ENCODE peak calls at places on chromosome 12, in seven cellular contexts. Z is left ventricle myocardium inferior, O is AG04450, V is tibial nerve, F is sigmoid colon, E is tibial artery, P is A549. J is an unnamed sample.

GRCh38 chr12:103785243-103786031 is 55.6 kb downstream of the NT5DC3 start:
- DNase-seq in Z (no peak), O (no peak), V (no peak), F (peak), E (no peak), P (no peak), J (no peak)

GRCh38 chr12:26010293-26010821 is 51.9 kb downstream of the RASSF8 start:
- DNase-seq in Z (no peak), O (no peak), V (no peak), F (no peak), E (no peak), P (no peak), J (no peak)

GRCh38 chr12:103441437-103442186 is 54.2 kb downstream of the C12orf42 start:
- DNase-seq in Z (no peak), O (no peak), V (no peak), F (no peak), E (no peak), P (no peak), J (no peak)

GRCh38 chr12:34244608-34245007 is 222.3 kb downstream of the ALG10 start:
- DNase-seq in Z (no peak), O (no peak), V (no peak), F (no peak), E (no peak), P (no peak), J (no peak)

GRCh38 chr12:3607821-3608220 is 116.8 kb downstream of the PRMT8 start:
- DNase-seq in Z (no peak), O (no peak), V (no peak), F (no peak), E (no peak), P (no peak), J (no peak)

GRCh38 chr12:117363953-117364486 is 2.6 kb upstream of the NOS1 start:
- DNase-seq in Z (no peak), O (no peak), V (no peak), F (no peak), E (no peak), P (peak), J (no peak)

GRCh38 chr12:55729592-55730446 is 1.0 kb upstream of the CD63 start:
- DNase-seq in Z (peak), O (peak), V (peak), F (peak), E (peak), P (peak), J (peak)

GRCh38 chr12:32889073-32889760 is 7.4 kb downstream of the PKP2 start:
- DNase-seq in Z (no peak), O (no peak), V (no peak), F (no peak), E (no peak), P (no peak), J (no peak)

DNA sequence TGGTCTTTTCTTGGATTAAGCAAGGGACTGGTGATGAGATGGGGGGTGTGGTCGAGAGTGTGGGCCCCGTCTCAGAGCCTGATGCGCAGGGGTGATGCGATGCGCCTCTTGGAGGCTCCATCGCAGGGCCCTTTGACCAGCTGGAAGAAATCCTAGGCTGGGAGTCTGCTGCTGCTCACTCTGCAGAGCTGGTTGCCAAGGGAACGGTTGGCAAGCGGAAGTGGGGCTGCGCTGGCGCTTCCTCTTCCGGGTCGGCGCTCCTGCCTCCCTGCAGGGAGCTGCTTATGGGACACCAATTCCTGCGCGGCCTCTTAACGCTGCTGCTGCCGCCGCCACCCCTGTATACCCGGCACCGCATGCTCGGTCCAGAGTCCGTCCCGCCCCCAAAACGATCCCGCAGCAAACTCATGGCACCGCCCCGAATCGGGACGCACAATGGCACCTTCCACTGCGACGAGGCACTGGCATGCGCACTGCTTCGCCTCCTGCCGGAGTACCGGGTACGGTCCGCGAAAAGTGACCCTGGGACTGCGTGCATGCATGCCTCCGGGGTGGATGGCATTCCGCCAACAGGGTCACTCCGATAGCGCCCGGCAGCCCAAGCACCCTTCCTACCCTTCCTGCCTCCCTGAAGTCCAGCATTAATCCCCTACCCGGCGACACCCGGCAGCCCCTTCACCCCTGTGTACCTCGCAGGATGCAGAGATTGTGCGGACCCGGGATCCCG is at the start of gene MYG1:
- DNase-seq in Z (peak), O (no peak), V (peak), F (peak), E (peak), P (peak), J (peak)
- TF ChIP-seq CTCF in Z (peak), O (peak), V (peak), F (peak), E (peak), P (no peak), J (no peak)

GRCh38 chr12:50546441-50547318 is 41.9 kb downstream of the DIP2B start:
- DNase-seq in Z (no peak), O (no peak), V (no peak), F (no peak), E (no peak), P (no peak), J (no peak)
- H3K27ac ChIP-seq in Z (no peak), O (no peak), V (no peak), F (no peak), E (no peak), P (no peak), J (peak)

GRCh38 chr12:66550626-66551025 is 128.2 kb downstream of the GRIP1 start:
- DNase-seq in Z (no peak), O (no peak), V (no peak), F (no peak), E (no peak), P (no peak), J (no peak)

GRCh38 chr12:66552753-66553152 is 126.1 kb downstream of the GRIP1 start:
- DNase-seq in Z (no peak), O (no peak), V (no peak), F (no peak), E (no peak), P (no peak), J (no peak)

DNA sequence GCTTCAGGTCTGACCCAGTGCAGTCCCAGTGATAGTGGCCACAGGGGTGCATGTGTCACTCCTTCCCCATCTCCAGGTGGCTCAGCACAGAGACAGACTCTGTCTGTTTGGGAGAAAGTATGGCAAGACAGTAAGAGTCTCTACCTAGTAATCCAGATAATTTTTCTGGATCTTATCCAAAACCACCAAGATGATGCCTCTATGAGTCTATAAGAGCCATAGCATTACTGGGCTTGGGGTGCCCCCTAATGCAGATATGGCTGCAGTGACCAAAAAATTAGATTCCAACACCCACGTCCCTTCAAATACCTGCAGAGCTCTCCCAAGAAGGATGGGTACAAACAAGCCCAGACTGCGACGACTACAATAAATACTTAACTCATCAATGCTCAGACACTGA is 123.8 kb downstream of the GRIP1 start:
- DNase-seq in Z (no peak), O (no peak), V (no peak), F (no peak), E (no peak), P (no peak), J (no peak)
- TF ChIP-seq CTCF in Z (no peak), O (no peak), V (no peak), F (no peak), E (no peak), P (no peak), J (peak)

GRCh38 chr12:15932975-15933374 is 21.8 kb downstream of the DERA start:
- DNase-seq in Z (no peak), O (no peak), V (no peak), F (no peak), E (no peak), P (no peak), J (no peak)

GRCh38 chr12:15936751-15937150 is 25.6 kb downstream of the DERA start:
- DNase-seq in Z (no peak), O (no peak), V (no peak), F (no peak), E (no peak), P (no peak), J (no peak)

GRCh38 chr12:15931590-15932053 is 20.5 kb downstream of the DERA start:
- DNase-seq in Z (no peak), O (no peak), V (no peak), F (no peak), E (no peak), P (peak), J (no peak)

GRCh38 chr12:15937902-15938301 is 26.8 kb downstream of the DERA start:
- DNase-seq in Z (no peak), O (no peak), V (no peak), F (no peak), E (no peak), P (no peak), J (no peak)

GRCh38 chr12:15933751-15934150 is 22.6 kb downstream of the DERA start:
- DNase-seq in Z (no peak), O (no peak), V (no peak), F (no peak), E (no peak), P (no peak), J (no peak)
- H3K27ac ChIP-seq in Z (no peak), O (no peak), V (no peak), F (no peak), E (no peak), P (no peak), J (no peak)

DNA sequence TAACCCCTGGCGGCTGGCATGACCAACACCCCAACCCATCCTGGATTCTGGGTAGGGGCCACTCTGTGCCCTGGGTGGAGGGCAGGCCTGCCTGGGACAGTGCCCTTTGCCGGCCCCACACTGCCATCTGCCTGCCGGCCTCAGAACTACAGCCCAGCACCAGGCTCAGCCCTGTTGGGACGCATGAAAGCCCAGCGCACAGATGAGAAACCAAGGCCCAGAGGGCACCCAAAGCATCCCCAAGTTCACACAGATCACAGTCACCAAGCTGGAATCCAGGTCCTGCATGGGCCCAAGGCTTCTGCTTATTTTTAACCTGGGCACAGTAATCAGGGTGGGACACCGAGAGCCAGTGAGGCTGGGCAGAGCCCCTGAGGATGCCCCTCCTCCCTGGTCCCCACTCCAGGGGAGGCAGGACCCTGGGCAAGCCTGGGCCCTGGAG is 26.2 kb downstream of the RFLNA start:
- DNase-seq in Z (peak), O (no peak), V (peak), F (no peak), E (peak), P (peak), J (no peak)
- TF ChIP-seq CTCF in Z (peak), O (peak), V (peak), F (peak), E (peak), P (peak), J (peak)

GRCh38 chr12:96720363-96720705 is 186.7 kb upstream of the NEDD1 start:
- DNase-seq in Z (no peak), O (no peak), V (no peak), F (no peak), E (no peak), P (peak), J (no peak)
- H3K27ac ChIP-seq in Z (peak), O (no peak), V (no peak), F (peak), E (no peak), P (no peak), J (no peak)

GRCh38 chr12:96578526-96579125 is 89.2 kb downstream of the CFAP54 start:
- DNase-seq in Z (no peak), O (peak), V (no peak), F (no peak), E (no peak), P (peak), J (no peak)
- TF ChIP-seq CTCF in Z (peak), O (peak), V (peak), F (peak), E (peak), P (peak), J (peak)

DNA sequence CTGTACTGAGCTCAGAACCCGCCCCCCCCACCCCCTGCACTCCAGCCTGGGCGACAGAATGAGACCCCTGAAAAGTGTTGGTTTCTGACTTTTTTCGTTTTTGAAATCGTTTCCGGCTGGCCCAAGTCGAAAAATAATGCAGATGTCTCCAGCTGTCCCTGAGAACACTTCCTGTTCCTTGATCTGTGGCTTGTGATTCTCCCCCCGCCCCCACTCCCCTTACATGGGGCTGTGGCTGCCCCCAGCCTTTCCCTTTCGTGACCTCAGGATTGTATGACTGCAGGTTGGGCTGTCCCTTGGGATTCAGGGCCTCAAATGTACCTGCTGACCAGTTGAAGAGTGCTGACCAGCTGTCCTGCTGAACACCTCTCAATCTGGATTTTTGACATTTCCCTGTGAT is 34.1 kb downstream of the NOC4L start:
- DNase-seq in Z (no peak), O (no peak), V (no peak), F (no peak), E (no peak), P (no peak), J (no peak)
- H3K27ac ChIP-seq in Z (no peak), O (no peak), V (no peak), F (no peak), E (no peak), P (no peak), J (no peak)

GRCh38 chr12:17992002-17992656 is 97.9 kb downstream of the RERGL start:
- DNase-seq in Z (no peak), O (no peak), V (peak), F (no peak), E (no peak), P (peak), J (no peak)
- TF ChIP-seq CTCF in Z (peak), O (peak), V (peak), F (no peak), E (peak), P (peak), J (peak)

GRCh38 chr12:128808651-128809050 is 15.1 kb downstream of the SLC15A4 start:
- DNase-seq in Z (no peak), O (no peak), V (no peak), F (peak), E (no peak), P (no peak), J (no peak)

GRCh38 chr12:128813392-128813791 is 10.4 kb downstream of the SLC15A4 start:
- DNase-seq in Z (no peak), O (no peak), V (no peak), F (peak), E (no peak), P (no peak), J (no peak)

GRCh38 chr12:128811806-128812205 is 12.0 kb downstream of the SLC15A4 start:
- DNase-seq in Z (no peak), O (no peak), V (no peak), F (peak), E (no peak), P (no peak), J (no peak)

GRCh38 chr12:128807161-128807724 is 16.5 kb downstream of the SLC15A4 start:
- DNase-seq in Z (no peak), O (no peak), V (no peak), F (peak), E (no peak), P (no peak), J (no peak)

GRCh38 chr12:128810182-128811127 is 13.3 kb downstream of the SLC15A4 start:
- DNase-seq in Z (peak), O (no peak), V (no peak), F (peak), E (peak), P (no peak), J (no peak)
- H3K27ac ChIP-seq in Z (peak), O (no peak), V (no peak), F (peak), E (peak), P (no peak), J (no peak)

J was measured in RWPE2.